ENCODE peak calls at places on chromosomes 3 and 15, in nine cellular contexts. O, C, L, Q, Y, E, U, J and D are unnamed samples.
A peak's percentile ranks its signal among the peaks of the same experiment; 100 is the strongest.

GRCh38 chr15:41982133-41982930 is 10.0 kb upstream of the EHD4 start:
- DNase-seq in L (no peak), J (peak; percentile 40), O (no peak), Q (peak; percentile 32), U (peak; percentile 28), Y (no peak), C (no peak), E (no peak), D (no peak)

GRCh38 chr3:136396916-136397315 is 146.8 kb downstream of the PCCB start:
- DNase-seq in C (no peak), U (no peak), O (no peak), Q (no peak), J (no peak), Y (no peak), E (peak; percentile 23), L (no peak), D (peak; percentile 11)

GRCh38 chr15:29242466-29243242 is 27.0 kb downstream of the NSMCE3 start:
- DNase-seq in Y (no peak), L (no peak), C (no peak), O (no peak), J (peak; percentile 6), E (no peak), Q (no peak), U (no peak), D (no peak)

GRCh38 chr15:36590838-36591237 is 11.4 kb downstream of the CDIN1 start:
- DNase-seq in U (no peak), J (peak; percentile 72), O (no peak), L (peak; percentile 18), E (peak; percentile 98), Y (no peak), C (no peak), Q (no peak), D (peak; percentile 68)

GRCh38 chr3:120177907-120178306 is 83.7 kb upstream of the GSK3B start:
- DNase-seq in U (no peak), Q (no peak), E (no peak), L (peak; percentile 9), C (no peak), Y (no peak), O (no peak), J (peak; percentile 34), D (peak; percentile 24)

GRCh38 chr3:143507735-143508580 is 340.3 kb downstream of the SLC9A9 start:
- DNase-seq in J (peak; percentile 64), Y (no peak), E (peak; percentile 79), Q (no peak), C (no peak), O (no peak), U (no peak), L (no peak), D (peak; percentile 38)

GRCh38 chr3:11680509-11680908 is 36.8 kb upstream of the VGLL4 start:
- DNase-seq in E (no peak), J (no peak), Y (no peak), Q (no peak), L (no peak), C (no peak), O (no peak), U (no peak), D (no peak)

GRCh38 chr3:129616713-129617112 is 10.2 kb upstream of the PLXND1 start:
- DNase-seq in E (peak; percentile 41), O (no peak), Y (no peak), U (no peak), Q (no peak), C (no peak), L (peak; percentile 57), J (peak; percentile 72), D (peak; percentile 44)

GRCh38 chr15:58396181-58396580 is 35.6 kb upstream of the LIPC start:
- DNase-seq in U (no peak), Q (no peak), C (no peak), Y (no peak), J (peak; percentile 90), L (no peak), O (no peak), E (peak; percentile 84), D (peak; percentile 89)

GRCh38 chr15:63553388-63553791 is 43.8 kb upstream of the FBXL22 start:
- DNase-seq in O (no peak), L (no peak), Y (no peak), J (peak; percentile 96), C (no peak), U (no peak), Q (no peak), E (peak; percentile 100), D (peak; percentile 91)

GRCh38 chr3:103440539-103441113 is 1005.8 kb downstream of the ZPLD1 start:
- DNase-seq in Q (no peak), Y (no peak), U (no peak), J (peak; percentile 12), E (peak; percentile 44), L (peak; percentile 11), C (peak; percentile 2), O (no peak), D (no peak)

GRCh38 chr3:139522421-139522820 is 17.1 kb downstream of the RBP1 start:
- DNase-seq in E (no peak), Q (no peak), C (no peak), Y (no peak), L (no peak), J (no peak), O (no peak), U (no peak), D (no peak)
- TF ChIP-seq CTCF in E (no peak), Q (no peak), C (peak; percentile 28), Y (peak; percentile 17), L (no peak), J (peak; percentile 6), O (no peak), U (no peak), D (no peak)

DNA sequence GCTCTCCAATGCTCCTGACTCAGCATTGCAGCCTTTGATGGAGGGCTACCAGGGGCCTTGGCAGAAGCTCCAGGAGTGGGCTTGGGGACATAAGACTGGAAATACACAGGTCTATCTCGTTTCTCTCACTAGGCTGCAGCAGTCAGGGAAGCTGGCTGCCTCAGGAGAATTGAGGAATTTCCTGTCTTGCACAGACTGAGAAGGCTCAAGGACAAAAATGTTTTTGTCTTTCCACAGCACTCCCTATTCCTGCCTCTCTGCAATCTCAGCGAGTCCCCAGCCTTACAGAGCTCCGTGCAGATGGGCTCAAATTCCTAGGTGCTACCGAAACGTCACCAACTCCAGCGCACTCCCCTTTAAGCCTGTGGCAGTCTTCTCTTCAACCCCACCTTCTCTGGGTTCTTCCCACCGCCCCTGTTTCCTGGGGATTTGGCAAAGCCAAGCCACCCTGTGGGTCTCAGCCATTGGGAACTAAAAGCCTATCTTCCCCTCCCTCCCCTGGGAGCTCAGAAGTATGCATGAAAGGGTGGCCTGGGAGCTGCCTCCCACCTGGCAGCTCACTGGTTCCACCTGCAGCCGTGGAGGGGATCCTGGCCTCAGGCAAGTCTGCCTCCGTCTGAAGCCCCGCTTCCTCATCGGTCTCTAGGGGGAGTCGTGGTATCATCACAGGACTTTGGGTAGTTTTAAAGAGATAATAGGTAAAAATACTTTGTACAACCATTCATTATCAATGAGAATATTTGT is 322.6 kb upstream of the FRG2C start:
- DNase-seq in J (no peak), E (no peak), Q (no peak), U (no peak), O (no peak), L (peak; percentile 16), C (no peak), Y (no peak), D (no peak)
- TF ChIP-seq CTCF in J (no peak), E (no peak), Q (no peak), U (no peak), O (no peak), L (no peak), C (peak; percentile 20), Y (peak; percentile 21), D (peak; percentile 19)

DNA sequence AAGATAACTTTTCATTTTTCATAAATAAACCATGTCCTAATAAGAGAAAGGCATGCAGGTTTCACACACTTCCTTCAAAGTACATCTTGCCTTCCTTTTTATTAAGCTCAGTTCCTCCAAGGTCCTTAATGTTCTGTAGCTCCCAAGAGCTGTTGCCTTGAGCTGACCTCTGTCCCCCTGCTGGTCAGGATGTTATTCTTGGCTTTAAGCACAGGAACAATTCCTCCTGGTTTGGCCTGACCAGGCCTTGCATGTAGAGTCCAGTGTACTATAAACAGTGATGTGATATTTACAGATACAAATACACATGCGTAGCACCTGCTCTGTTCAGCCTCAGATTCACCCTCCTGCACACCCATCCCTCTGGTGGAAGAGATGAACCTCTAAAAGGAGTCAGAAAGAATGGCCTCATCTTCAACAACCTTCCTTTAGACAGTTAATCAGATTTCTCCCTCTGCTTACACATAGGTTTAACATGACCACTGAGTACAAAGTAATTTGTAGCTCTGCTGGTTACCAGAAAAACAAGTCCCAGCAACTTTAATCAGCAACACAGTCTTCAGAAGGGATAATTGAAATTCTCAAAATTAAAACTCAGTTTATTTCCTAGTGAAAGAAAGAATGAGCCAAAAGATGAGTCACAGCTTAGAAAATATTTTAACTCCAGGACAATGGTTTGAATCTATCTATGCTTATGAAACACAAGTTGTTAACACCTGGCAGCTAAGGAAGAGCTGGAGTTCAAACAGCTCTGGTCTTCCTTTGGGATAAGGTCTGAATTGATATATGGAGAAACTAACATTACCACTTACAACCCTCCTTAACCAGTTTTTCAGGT is 46.5 kb downstream of the PTPN9 start:
- DNase-seq in Q (no peak), Y (peak; percentile 10), L (peak; percentile 32), C (peak; percentile 16), J (peak; percentile 75), E (peak; percentile 59), U (peak; percentile 67), O (no peak), D (peak; percentile 54)
- TF ChIP-seq CTCF in Q (peak; percentile 27), Y (peak; percentile 62), L (peak; percentile 21), C (peak; percentile 42), J (peak; percentile 46), E (no peak), U (peak; percentile 61), O (no peak), D (peak; percentile 81)

DNA sequence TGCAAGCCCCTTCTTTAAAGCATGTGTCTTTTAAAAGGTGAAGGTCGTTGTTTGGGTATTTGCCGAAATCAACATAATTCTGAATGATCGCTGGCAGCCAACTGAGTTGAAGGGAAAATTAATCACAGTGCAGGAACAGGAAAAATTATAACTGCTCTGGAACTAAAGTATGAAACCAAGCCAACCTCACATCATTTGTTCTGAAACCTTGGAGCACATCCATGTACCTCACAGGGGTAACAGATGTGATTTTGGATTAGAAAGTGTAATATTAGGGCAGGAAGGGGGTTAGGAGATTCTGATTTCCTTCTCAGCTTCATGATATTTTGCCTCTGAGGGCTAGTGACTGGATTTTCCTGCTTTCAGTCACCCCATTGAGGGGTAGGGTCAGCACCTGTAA is 52.1 kb upstream of the PTX3 start:
- DNase-seq in J (no peak), Y (no peak), O (no peak), Q (no peak), U (no peak), L (no peak), E (no peak), C (no peak), D (no peak)
- TF ChIP-seq CTCF in J (no peak), Y (no peak), O (no peak), Q (no peak), U (no peak), L (no peak), E (no peak), C (no peak), D (no peak)

GRCh38 chr3:86180696-86181095 is 810.3 kb downstream of the VGLL3 start:
- DNase-seq in Y (no peak), E (no peak), Q (no peak), L (no peak), J (no peak), O (no peak), C (no peak), U (no peak), D (no peak)
- TF ChIP-seq CTCF in Y (peak; percentile 33), E (peak; percentile 18), Q (no peak), L (no peak), J (no peak), O (no peak), C (no peak), U (no peak), D (no peak)

GRCh38 chr3:28349397-28350000 is 875 bp upstream of the AZI2 start:
- DNase-seq in L (no peak), Q (no peak), U (no peak), O (no peak), J (no peak), Y (no peak), E (peak; percentile 72), C (no peak), D (no peak)
- TF ChIP-seq CTCF in L (no peak), Q (no peak), U (peak; percentile 31), O (no peak), J (peak; percentile 0), Y (no peak), E (peak; percentile 2), C (no peak), D (no peak)